ENCODE peak calls at places on chromosomes 16 and 17, in seven cellular contexts. One of them, this sample, is unnamed.

GRCh38 chr16:76294691-76295214 is 17.6 kb downstream of the CNTNAP4 start:
- DNase-seq in GM23248: no peak
- DNase-seq in HCT116: no peak
- DNase-seq in uterus: no peak
- DNase-seq in thoracic aorta: no peak
- DNase-seq in AG04450: no peak
- DNase-seq in CD4-positive, alpha-beta T cell: no peak
- DNase-seq in this sample: no peak

GRCh38 chr16:15482068-15482747 is 47.8 kb downstream of the BMERB1 start:
- DNase-seq in GM23248: peak; percentile 98
- DNase-seq in HCT116: peak; percentile 99
- DNase-seq in uterus: peak; percentile 49
- DNase-seq in thoracic aorta: no peak
- DNase-seq in AG04450: peak; percentile 95
- DNase-seq in CD4-positive, alpha-beta T cell: no peak
- DNase-seq in this sample: no peak

GRCh38 chr16:81975637-81976036 is 35.6 kb downstream of the SDR42E1 start:
- DNase-seq in GM23248: no peak
- DNase-seq in HCT116: no peak
- DNase-seq in uterus: no peak
- DNase-seq in thoracic aorta: no peak
- DNase-seq in AG04450: no peak
- DNase-seq in CD4-positive, alpha-beta T cell: no peak
- DNase-seq in this sample: no peak

GRCh38 chr16:86483-86952 is 8.5 kb downstream of the MPG start:
- DNase-seq in GM23248: no peak
- DNase-seq in HCT116: no peak
- DNase-seq in uterus: no peak
- DNase-seq in thoracic aorta: no peak
- DNase-seq in AG04450: no peak
- DNase-seq in CD4-positive, alpha-beta T cell: no peak
- DNase-seq in this sample: no peak

GRCh38 chr17:81184596-81184995 is 18.6 kb upstream of the AATK start:
- DNase-seq in GM23248: no peak
- DNase-seq in HCT116: no peak
- DNase-seq in uterus: no peak
- DNase-seq in thoracic aorta: no peak
- DNase-seq in AG04450: no peak
- DNase-seq in CD4-positive, alpha-beta T cell: no peak
- DNase-seq in this sample: no peak

GRCh38 chr16:67675999-67676398 is 9.4 kb downstream of the C16orf86 start:
- DNase-seq in GM23248: no peak
- DNase-seq in HCT116: no peak
- DNase-seq in uterus: no peak
- DNase-seq in thoracic aorta: no peak
- DNase-seq in AG04450: no peak
- DNase-seq in CD4-positive, alpha-beta T cell: no peak
- DNase-seq in this sample: no peak

GRCh38 chr16:24825696-24826095 is 20.1 kb upstream of the SLC5A11 start:
- DNase-seq in GM23248: no peak
- DNase-seq in HCT116: no peak
- DNase-seq in uterus: no peak
- DNase-seq in thoracic aorta: no peak
- DNase-seq in AG04450: no peak
- DNase-seq in CD4-positive, alpha-beta T cell: no peak
- DNase-seq in this sample: no peak

GRCh38 chr17:81717766-81718089 is 5.6 kb downstream of the SLC25A10 start:
- DNase-seq in GM23248: no peak
- DNase-seq in HCT116: no peak
- DNase-seq in uterus: no peak
- DNase-seq in thoracic aorta: no peak
- DNase-seq in AG04450: no peak
- DNase-seq in CD4-positive, alpha-beta T cell: no peak
- DNase-seq in this sample: no peak

GRCh38 chr17:57407287-57408063 is 151.2 kb downstream of the MSI2 start:
- DNase-seq in GM23248: no peak
- DNase-seq in HCT116: no peak
- DNase-seq in uterus: no peak
- DNase-seq in thoracic aorta: no peak
- DNase-seq in AG04450: no peak
- DNase-seq in CD4-positive, alpha-beta T cell: no peak
- DNase-seq in this sample: no peak

GRCh38 chr17:75898791-75899190 is 2.0 kb upstream of the TRIM65 start:
- DNase-seq in GM23248: no peak
- DNase-seq in HCT116: no peak
- DNase-seq in uterus: no peak
- DNase-seq in thoracic aorta: no peak
- DNase-seq in AG04450: no peak
- DNase-seq in CD4-positive, alpha-beta T cell: no peak
- DNase-seq in this sample: no peak

GRCh38 chr17:75460295-75460694 is 3.9 kb downstream of the TMEM94 start:
- DNase-seq in GM23248: no peak
- DNase-seq in HCT116: no peak
- DNase-seq in uterus: no peak
- DNase-seq in thoracic aorta: no peak
- DNase-seq in AG04450: no peak
- DNase-seq in CD4-positive, alpha-beta T cell: no peak
- DNase-seq in this sample: no peak

GRCh38 chr17:29179232-29180036 is 764 bp downstream of the MYO18A start:
- DNase-seq in GM23248: peak; percentile 41
- DNase-seq in HCT116: no peak
- DNase-seq in uterus: peak; percentile 33
- DNase-seq in thoracic aorta: no peak
- DNase-seq in AG04450: no peak
- DNase-seq in CD4-positive, alpha-beta T cell: no peak
- DNase-seq in this sample: no peak

GRCh38 chr16:3695610-3696369 is 21.5 kb downstream of the TRAP1 start:
- DNase-seq in GM23248: no peak
- DNase-seq in HCT116: no peak
- DNase-seq in uterus: no peak
- DNase-seq in thoracic aorta: no peak
- DNase-seq in AG04450: no peak
- DNase-seq in CD4-positive, alpha-beta T cell: no peak
- DNase-seq in this sample: no peak

GRCh38 chr17:1043601-1044251 is 46.8 kb downstream of the TIMM22 start:
- DNase-seq in GM23248: no peak
- DNase-seq in HCT116: no peak
- DNase-seq in uterus: peak; percentile 61
- DNase-seq in thoracic aorta: peak; percentile 38
- DNase-seq in AG04450: no peak
- DNase-seq in CD4-positive, alpha-beta T cell: no peak
- DNase-seq in this sample: no peak

GRCh38 chr17:2416010-2416734 is 15.3 kb upstream of the MNT start:
- DNase-seq in GM23248: peak; percentile 93
- DNase-seq in HCT116: no peak
- DNase-seq in uterus: peak; percentile 95
- DNase-seq in thoracic aorta: peak; percentile 73
- DNase-seq in AG04450: no peak
- DNase-seq in CD4-positive, alpha-beta T cell: peak; percentile 82
- DNase-seq in this sample: peak; percentile 94

GRCh38 chr16:59042296-59042695 is 308.2 kb upstream of the GOT2 start:
- DNase-seq in GM23248: no peak
- DNase-seq in HCT116: no peak
- DNase-seq in uterus: no peak
- DNase-seq in thoracic aorta: no peak
- DNase-seq in AG04450: no peak
- DNase-seq in CD4-positive, alpha-beta T cell: no peak
- DNase-seq in this sample: no peak

GRCh38 chr16:64910351-64910750 is 211.5 kb downstream of the CDH11 start:
- DNase-seq in GM23248: peak; percentile 97
- DNase-seq in HCT116: no peak
- DNase-seq in uterus: peak; percentile 22
- DNase-seq in thoracic aorta: peak; percentile 19
- DNase-seq in AG04450: peak; percentile 71
- DNase-seq in CD4-positive, alpha-beta T cell: no peak
- DNase-seq in this sample: no peak

GRCh38 chr17:73542323-73542722 is 101.9 kb downstream of the SDK2 start:
- DNase-seq in GM23248: no peak
- DNase-seq in HCT116: no peak
- DNase-seq in uterus: no peak
- DNase-seq in thoracic aorta: no peak
- DNase-seq in AG04450: no peak
- DNase-seq in CD4-positive, alpha-beta T cell: no peak
- DNase-seq in this sample: no peak

GRCh38 chr17:78322327-78322857 is 37.5 kb downstream of the SOCS3 start:
- DNase-seq in GM23248: peak; percentile 75
- DNase-seq in HCT116: no peak
- DNase-seq in uterus: no peak
- DNase-seq in thoracic aorta: no peak
- DNase-seq in AG04450: no peak
- DNase-seq in CD4-positive, alpha-beta T cell: no peak
- DNase-seq in this sample: peak; percentile 34

GRCh38 chr16:11604783-11605563 is 18.3 kb upstream of the LITAF start:
- DNase-seq in GM23248: peak; percentile 76
- DNase-seq in HCT116: no peak
- DNase-seq in uterus: peak; percentile 73
- DNase-seq in thoracic aorta: peak; percentile 43
- DNase-seq in AG04450: peak; percentile 42
- DNase-seq in CD4-positive, alpha-beta T cell: no peak
- DNase-seq in this sample: no peak

GRCh38 chr17:44687752-44688151 is 1.8 kb downstream of the CCDC43 start:
- DNase-seq in GM23248: no peak
- DNase-seq in HCT116: no peak
- DNase-seq in uterus: no peak
- DNase-seq in thoracic aorta: no peak
- DNase-seq in AG04450: no peak
- DNase-seq in CD4-positive, alpha-beta T cell: no peak
- DNase-seq in this sample: no peak

GRCh38 chr17:31856750-31857149 is 2.3 kb downstream of the COPRS start:
- DNase-seq in GM23248: peak; percentile 27
- DNase-seq in HCT116: no peak
- DNase-seq in uterus: no peak
- DNase-seq in thoracic aorta: no peak
- DNase-seq in AG04450: no peak
- DNase-seq in CD4-positive, alpha-beta T cell: no peak
- DNase-seq in this sample: no peak

GRCh38 chr17:21538615-21539014 is 153.7 kb upstream of the KCNJ18 start:
- DNase-seq in GM23248: no peak
- DNase-seq in HCT116: no peak
- DNase-seq in uterus: no peak
- DNase-seq in thoracic aorta: no peak
- DNase-seq in AG04450: no peak
- DNase-seq in CD4-positive, alpha-beta T cell: no peak
- DNase-seq in this sample: no peak

GRCh38 chr17:53499277-53499676 is 323.4 kb upstream of the KIF2B start:
- DNase-seq in GM23248: no peak
- DNase-seq in HCT116: no peak
- DNase-seq in uterus: no peak
- DNase-seq in thoracic aorta: no peak
- DNase-seq in AG04450: no peak
- DNase-seq in CD4-positive, alpha-beta T cell: no peak
- DNase-seq in this sample: no peak

GRCh38 chr16:16109453-16110110 is 113.7 kb downstream of the ABCC6 start:
- DNase-seq in GM23248: no peak
- DNase-seq in HCT116: no peak
- DNase-seq in uterus: no peak
- DNase-seq in thoracic aorta: no peak
- DNase-seq in AG04450: no peak
- DNase-seq in CD4-positive, alpha-beta T cell: no peak
- DNase-seq in this sample: no peak

GRCh38 chr17:61157246-61157887 is 242.3 kb upstream of the TBX2 start:
- DNase-seq in GM23248: peak; percentile 83
- DNase-seq in HCT116: no peak
- DNase-seq in uterus: no peak
- DNase-seq in thoracic aorta: no peak
- DNase-seq in AG04450: no peak
- DNase-seq in CD4-positive, alpha-beta T cell: no peak
- DNase-seq in this sample: no peak

GRCh38 chr17:38511126-38512108 is 83.2 kb downstream of the ARHGAP23 start:
- DNase-seq in GM23248: peak; percentile 78
- DNase-seq in HCT116: no peak
- DNase-seq in uterus: peak; percentile 62
- DNase-seq in thoracic aorta: no peak
- DNase-seq in AG04450: no peak
- DNase-seq in CD4-positive, alpha-beta T cell: no peak
- DNase-seq in this sample: no peak
- H3K27me3 ChIP-seq in GM23248: no peaks in the 10 kb centered on the region
- H3K27me3 ChIP-seq in HCT116: no peaks in the 10 kb centered on the region
- H3K27me3 ChIP-seq in uterus: no peaks in the 10 kb centered on the region
- H3K27me3 ChIP-seq in thoracic aorta: no peaks in the 10 kb centered on the region
- H3K27me3 ChIP-seq in AG04450: no peaks in the 10 kb centered on the region
- H3K27me3 ChIP-seq in CD4-positive, alpha-beta T cell: peaks cover 26% of the 10 kb centered on the region
- H3K27me3 ChIP-seq in this sample: no peaks in the 10 kb centered on the region

GRCh38 chr17:6208608-6209180 is 138.5 kb downstream of the WSCD1 start:
- DNase-seq in GM23248: no peak
- DNase-seq in HCT116: no peak
- DNase-seq in uterus: no peak
- DNase-seq in thoracic aorta: no peak
- DNase-seq in AG04450: no peak
- DNase-seq in CD4-positive, alpha-beta T cell: no peak
- DNase-seq in this sample: no peak
- H3K27me3 ChIP-seq in GM23248: no peaks in the 10 kb centered on the region
- H3K27me3 ChIP-seq in HCT116: peaks cover 86% of the 10 kb centered on the region
- H3K27me3 ChIP-seq in uterus: no peaks in the 10 kb centered on the region
- H3K27me3 ChIP-seq in thoracic aorta: no peaks in the 10 kb centered on the region
- H3K27me3 ChIP-seq in AG04450: no peaks in the 10 kb centered on the region
- H3K27me3 ChIP-seq in CD4-positive, alpha-beta T cell: no peaks in the 10 kb centered on the region
- H3K27me3 ChIP-seq in this sample: no peaks in the 10 kb centered on the region

GRCh38 chr17:19712436-19713004 is 3.9 kb downstream of the SLC47A2 start:
- DNase-seq in GM23248: no peak
- DNase-seq in HCT116: no peak
- DNase-seq in uterus: no peak
- DNase-seq in thoracic aorta: no peak
- DNase-seq in AG04450: no peak
- DNase-seq in CD4-positive, alpha-beta T cell: no peak
- DNase-seq in this sample: no peak
- H3K27me3 ChIP-seq in GM23248: no peaks in the 10 kb centered on the region
- H3K27me3 ChIP-seq in HCT116: no peaks in the 10 kb centered on the region
- H3K27me3 ChIP-seq in uterus: no peaks in the 10 kb centered on the region
- H3K27me3 ChIP-seq in thoracic aorta: no peaks in the 10 kb centered on the region
- H3K27me3 ChIP-seq in AG04450: peaks cover 6% of the 10 kb centered on the region
- H3K27me3 ChIP-seq in CD4-positive, alpha-beta T cell: no peaks in the 10 kb centered on the region
- H3K27me3 ChIP-seq in this sample: no peaks in the 10 kb centered on the region

DNA sequence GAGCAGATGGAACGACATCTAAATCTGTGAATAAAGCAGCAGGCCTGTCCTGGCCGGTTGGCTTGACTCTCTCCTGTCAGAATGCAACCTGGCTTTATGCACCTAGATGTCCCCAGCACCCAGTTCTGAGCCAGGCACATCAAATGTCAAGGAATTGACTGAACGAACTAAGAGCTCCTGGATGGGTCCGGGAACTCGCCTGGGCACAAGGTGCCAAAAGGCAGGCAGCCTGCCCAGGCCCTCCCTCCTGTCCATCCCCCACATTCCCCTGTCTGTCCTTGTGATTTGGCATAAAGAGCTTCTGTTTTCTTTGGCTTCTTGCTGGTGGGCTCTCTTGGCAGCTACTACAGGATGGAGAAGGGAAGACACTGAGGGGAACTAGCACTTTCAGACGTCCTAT is 4.1 kb upstream of the RSAD1 start:
- DNase-seq in GM23248: no peak
- DNase-seq in HCT116: no peak
- DNase-seq in uterus: no peak
- DNase-seq in thoracic aorta: no peak
- DNase-seq in AG04450: no peak
- DNase-seq in CD4-positive, alpha-beta T cell: no peak
- DNase-seq in this sample: no peak
- H3K27me3 ChIP-seq in GM23248: no peaks in the 10 kb centered on the region
- H3K27me3 ChIP-seq in HCT116: no peaks in the 10 kb centered on the region
- H3K27me3 ChIP-seq in uterus: no peaks in the 10 kb centered on the region
- H3K27me3 ChIP-seq in thoracic aorta: no peaks in the 10 kb centered on the region
- H3K27me3 ChIP-seq in AG04450: peaks cover 3% of the 10 kb centered on the region
- H3K27me3 ChIP-seq in CD4-positive, alpha-beta T cell: peaks cover 5% of the 10 kb centered on the region
- H3K27me3 ChIP-seq in this sample: no peaks in the 10 kb centered on the region